ENCODE peak calls at places on chromosomes 12 and 14, in five cellular contexts. One of them, this sample, is unnamed.

GRCh38 chr14:101199028-101199770 is 295.7 kb upstream of the RTL1 start:
- DNase-seq in mammary epithelial cell: no peak
- DNase-seq in PC-3: no peak
- DNase-seq in spleen: peak; percentile 51
- DNase-seq in BJ: no peak
- DNase-seq in this sample: no peak

GRCh38 chr12:2138871-2139308 is 86.1 kb downstream of the CACNA1C start:
- DNase-seq in PC-3: no peak
- DNase-seq in mammary epithelial cell: no peak
- DNase-seq in BJ: no peak
- DNase-seq in spleen: no peak
- DNase-seq in this sample: no peak

GRCh38 chr14:35374273-35374681 is 30.3 kb downstream of the NFKBIA start:
- DNase-seq in mammary epithelial cell: peak; percentile 94
- DNase-seq in PC-3: peak; percentile 84
- DNase-seq in spleen: peak; percentile 33
- DNase-seq in BJ: peak; percentile 96
- DNase-seq in this sample: peak; percentile 96

GRCh38 chr14:50047274-50047676 is 69.1 kb downstream of the VCPKMT start:
- DNase-seq in mammary epithelial cell: no peak
- DNase-seq in spleen: no peak
- DNase-seq in PC-3: peak; percentile 80
- DNase-seq in BJ: no peak
- DNase-seq in this sample: no peak

GRCh38 chr14:69615471-69616407 is 4.3 kb downstream of the SUSD6 start:
- DNase-seq in mammary epithelial cell: peak; percentile 61
- DNase-seq in BJ: peak; percentile 59
- DNase-seq in spleen: peak; percentile 81
- DNase-seq in PC-3: no peak
- DNase-seq in this sample: no peak

GRCh38 chr12:49415426-49416040 is 48.3 kb downstream of the SPATS2 start:
- DNase-seq in BJ: no peak
- DNase-seq in mammary epithelial cell: no peak
- DNase-seq in PC-3: no peak
- DNase-seq in spleen: no peak
- DNase-seq in this sample: no peak

GRCh38 chr14:64693766-64694165 is 10.5 kb upstream of the PLEKHG3 start:
- DNase-seq in mammary epithelial cell: no peak
- DNase-seq in spleen: no peak
- DNase-seq in BJ: no peak
- DNase-seq in PC-3: no peak
- DNase-seq in this sample: no peak

GRCh38 chr14:71891970-71892369 is 40.3 kb upstream of the RGS6 start:
- DNase-seq in mammary epithelial cell: no peak
- DNase-seq in BJ: no peak
- DNase-seq in spleen: no peak
- DNase-seq in PC-3: no peak
- DNase-seq in this sample: no peak

GRCh38 chr12:14417717-14418116 is 52.2 kb downstream of the ATF7IP start:
- DNase-seq in BJ: peak; percentile 25
- DNase-seq in PC-3: peak; percentile 54
- DNase-seq in spleen: peak; percentile 83
- DNase-seq in mammary epithelial cell: peak; percentile 74
- DNase-seq in this sample: peak; percentile 70

GRCh38 chr14:105168979-105169507 is 467 bp upstream of the JAG2 start:
- DNase-seq in spleen: no peak
- DNase-seq in BJ: no peak
- DNase-seq in PC-3: no peak
- DNase-seq in mammary epithelial cell: peak; percentile 29
- DNase-seq in this sample: no peak

GRCh38 chr12:70094467-70094866 is 148.8 kb upstream of the CNOT2 start:
- DNase-seq in BJ: no peak
- DNase-seq in spleen: no peak
- DNase-seq in PC-3: no peak
- DNase-seq in mammary epithelial cell: no peak
- DNase-seq in this sample: no peak

GRCh38 chr12:91804533-91804932 is 341.1 kb downstream of the BTG1 start:
- DNase-seq in spleen: no peak
- DNase-seq in PC-3: peak; percentile 39
- DNase-seq in BJ: no peak
- DNase-seq in mammary epithelial cell: peak; percentile 93
- DNase-seq in this sample: peak; percentile 12

GRCh38 chr14:70555890-70556289 is 21.1 kb upstream of the ADAM20 start:
- DNase-seq in mammary epithelial cell: peak; percentile 63
- DNase-seq in BJ: peak; percentile 1
- DNase-seq in spleen: peak; percentile 61
- DNase-seq in PC-3: no peak
- DNase-seq in this sample: no peak

GRCh38 chr12:109910969-109911348 is 10.9 kb downstream of the TCHP start:
- DNase-seq in PC-3: peak; percentile 64
- DNase-seq in mammary epithelial cell: no peak
- DNase-seq in spleen: no peak
- DNase-seq in BJ: no peak
- DNase-seq in this sample: no peak

GRCh38 chr14:46580941-46581671 is 70.5 kb downstream of the RPL10L start:
- DNase-seq in PC-3: peak; percentile 58
- DNase-seq in mammary epithelial cell: peak; percentile 6
- DNase-seq in BJ: no peak
- DNase-seq in spleen: no peak
- DNase-seq in this sample: peak; percentile 12

GRCh38 chr14:33809456-33809855 is 141.4 kb downstream of the EGLN3 start:
- DNase-seq in mammary epithelial cell: no peak
- DNase-seq in PC-3: no peak
- DNase-seq in spleen: no peak
- DNase-seq in BJ: no peak
- DNase-seq in this sample: no peak

DNA sequence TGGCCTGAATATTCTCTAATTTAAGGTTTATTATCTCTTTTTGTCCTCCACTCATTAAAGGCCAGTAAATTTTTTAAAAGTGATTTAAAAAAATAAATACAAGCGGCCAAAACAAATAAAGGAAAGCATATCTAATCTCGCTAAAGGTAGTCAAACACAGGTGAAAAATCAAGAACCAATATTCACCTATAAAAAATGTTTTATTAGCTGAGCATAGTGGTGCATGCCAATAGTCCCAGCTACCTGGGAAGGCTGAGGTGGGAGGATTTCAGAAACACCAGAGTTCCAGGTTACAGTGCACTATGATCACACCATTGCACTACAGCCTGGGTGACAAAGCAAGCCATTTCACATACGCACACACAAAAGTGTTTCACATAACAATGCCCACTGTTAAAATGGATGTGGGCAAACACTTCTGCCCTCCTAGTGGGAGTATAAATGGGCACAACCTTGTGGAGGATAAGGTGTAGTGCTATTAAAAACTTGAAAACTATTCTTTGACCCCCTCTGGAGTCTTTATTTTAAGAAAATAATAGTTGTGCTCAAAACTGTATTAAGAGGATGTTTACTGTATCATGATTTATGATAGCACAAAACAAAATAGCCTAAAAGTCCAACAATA is 32.7 kb upstream of the NAP1L1 start:
- DNase-seq in BJ: no peak
- DNase-seq in PC-3: no peak
- DNase-seq in mammary epithelial cell: no peak
- DNase-seq in spleen: no peak
- DNase-seq in this sample: no peak
- TF ChIP-seq CTCF in BJ: no peak
- TF ChIP-seq CTCF in PC-3: peak; percentile 25
- TF ChIP-seq CTCF in mammary epithelial cell: peak; percentile 19
- TF ChIP-seq CTCF in spleen: no peak
- TF ChIP-seq CTCF in this sample: no peak

GRCh38 chr14:89236846-89237245 is 180.2 kb downstream of the FOXN3 start:
- DNase-seq in PC-3: no peak
- DNase-seq in mammary epithelial cell: no peak
- DNase-seq in spleen: no peak
- DNase-seq in BJ: no peak
- DNase-seq in this sample: no peak

GRCh38 chr14:89241265-89241664 is 175.8 kb downstream of the FOXN3 start:
- DNase-seq in PC-3: no peak
- DNase-seq in spleen: no peak
- DNase-seq in mammary epithelial cell: no peak
- DNase-seq in BJ: no peak
- DNase-seq in this sample: no peak

GRCh38 chr14:89241934-89242670 is 174.9 kb downstream of the FOXN3 start:
- DNase-seq in BJ: no peak
- DNase-seq in spleen: no peak
- DNase-seq in mammary epithelial cell: no peak
- DNase-seq in PC-3: peak; percentile 13
- DNase-seq in this sample: no peak

GRCh38 chr14:89240414-89240813 is 176.6 kb downstream of the FOXN3 start:
- DNase-seq in spleen: no peak
- DNase-seq in PC-3: peak; percentile 30
- DNase-seq in BJ: no peak
- DNase-seq in mammary epithelial cell: peak; percentile 23
- DNase-seq in this sample: no peak

GRCh38 chr14:89237923-89238529 is 179.0 kb downstream of the FOXN3 start:
- DNase-seq in spleen: no peak
- DNase-seq in BJ: no peak
- DNase-seq in mammary epithelial cell: peak; percentile 6
- DNase-seq in PC-3: peak; percentile 52
- DNase-seq in this sample: no peak
- TF ChIP-seq CTCF in spleen: no peak
- TF ChIP-seq CTCF in BJ: peak; percentile 51
- TF ChIP-seq CTCF in mammary epithelial cell: peak; percentile 44
- TF ChIP-seq CTCF in PC-3: peak; percentile 65
- TF ChIP-seq CTCF in this sample: peak; percentile 59

DNA sequence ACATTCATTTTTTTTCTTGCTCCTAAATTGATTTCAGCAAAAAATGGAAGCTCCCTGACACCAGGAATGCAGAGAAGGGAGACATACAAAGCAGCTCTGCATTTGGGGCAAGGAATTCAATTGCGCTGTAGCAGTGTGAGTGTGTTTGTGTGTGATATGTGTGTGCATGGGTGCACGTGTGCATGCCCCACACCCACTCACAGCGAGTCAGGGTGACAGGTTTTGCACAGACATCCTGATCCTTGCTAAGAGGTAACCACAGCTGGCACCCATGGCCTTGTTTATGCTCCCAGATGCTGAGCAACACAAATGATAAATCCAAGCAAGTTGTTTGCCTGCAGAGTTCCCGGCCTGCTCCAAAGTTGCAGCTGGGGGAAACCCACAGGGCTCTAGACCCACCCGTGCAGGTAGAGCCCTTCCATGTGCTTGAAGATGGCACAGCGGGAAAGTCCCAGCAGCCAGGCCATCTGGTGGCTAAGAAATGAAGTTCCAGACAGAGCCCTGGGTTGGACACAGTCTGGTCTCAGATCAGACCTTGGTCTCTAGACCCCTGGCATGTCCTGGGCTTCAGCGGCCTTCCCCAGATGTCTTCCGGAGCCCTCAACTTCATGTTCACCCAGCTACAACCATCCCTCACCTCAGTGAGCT is 25.8 kb upstream of the BDKRB2 start:
- DNase-seq in mammary epithelial cell: no peak
- DNase-seq in spleen: peak; percentile 20
- DNase-seq in PC-3: no peak
- DNase-seq in BJ: no peak
- DNase-seq in this sample: no peak
- TF ChIP-seq CTCF in mammary epithelial cell: peak; percentile 33
- TF ChIP-seq CTCF in spleen: no peak
- TF ChIP-seq CTCF in PC-3: peak; percentile 24
- TF ChIP-seq CTCF in BJ: no peak
- TF ChIP-seq CTCF in this sample: peak; percentile 25

GRCh38 chr12:66716522-66716921 is 37.6 kb upstream of the GRIP1 start:
- DNase-seq in BJ: no peak
- DNase-seq in mammary epithelial cell: no peak
- DNase-seq in PC-3: no peak
- DNase-seq in spleen: no peak
- DNase-seq in this sample: no peak

GRCh38 chr12:66714709-66715108 is 35.8 kb upstream of the GRIP1 start:
- DNase-seq in mammary epithelial cell: no peak
- DNase-seq in BJ: no peak
- DNase-seq in PC-3: no peak
- DNase-seq in spleen: no peak
- DNase-seq in this sample: no peak

GRCh38 chr12:66719862-66720261 is 41.0 kb upstream of the GRIP1 start:
- DNase-seq in spleen: no peak
- DNase-seq in mammary epithelial cell: no peak
- DNase-seq in PC-3: no peak
- DNase-seq in BJ: no peak
- DNase-seq in this sample: no peak

GRCh38 chr12:66713984-66714383 is 35.1 kb upstream of the GRIP1 start:
- DNase-seq in mammary epithelial cell: no peak
- DNase-seq in PC-3: no peak
- DNase-seq in BJ: no peak
- DNase-seq in spleen: no peak
- DNase-seq in this sample: no peak

GRCh38 chr12:66717049-66717448 is 38.2 kb upstream of the GRIP1 start:
- DNase-seq in spleen: no peak
- DNase-seq in mammary epithelial cell: no peak
- DNase-seq in BJ: no peak
- DNase-seq in PC-3: peak; percentile 38
- DNase-seq in this sample: no peak
- TF ChIP-seq CTCF in spleen: no peak
- TF ChIP-seq CTCF in mammary epithelial cell: peak; percentile 18
- TF ChIP-seq CTCF in BJ: no peak
- TF ChIP-seq CTCF in PC-3: peak; percentile 61
- TF ChIP-seq CTCF in this sample: no peak

GRCh38 chr12:11347810-11348209 is 37.6 kb upstream of the PRB4 start:
- DNase-seq in spleen: no peak
- DNase-seq in PC-3: peak; percentile 31
- DNase-seq in mammary epithelial cell: no peak
- DNase-seq in BJ: no peak
- DNase-seq in this sample: no peak
- TF ChIP-seq CTCF in spleen: no peak
- TF ChIP-seq CTCF in PC-3: peak; percentile 48
- TF ChIP-seq CTCF in mammary epithelial cell: peak; percentile 28
- TF ChIP-seq CTCF in BJ: no peak
- TF ChIP-seq CTCF in this sample: peak; percentile 20

This sample was measured in epithelial cell of proximal tubule.